ENCODE peak calls at places on chromosomes 7 and 10, in four cellular contexts. V is Caco-2, O is GM06990, K is nephron progenitor cell. F is an unnamed sample.

GRCh38 chr7:74452748-74453320 is 872 bp upstream of the GTF2IRD1 start:
- DNase-seq in V (no peak), O (no peak), K (peak), F (peak)

GRCh38 chr7:103613655-103614642 is 167.9 kb upstream of the SLC26A5 start:
- DNase-seq in K (no peak), V (peak), O (no peak), F (no peak)

GRCh38 chr10:121668336-121669009 is 70.2 kb upstream of the FGFR2 start:
- DNase-seq in O (no peak), V (no peak), K (peak), F (no peak)

GRCh38 chr7:7944619-7945282 is 23.8 kb upstream of the GLCCI1 start:
- DNase-seq in V (no peak), K (no peak), O (peak), F (peak)

GRCh38 chr10:88281592-88282268 is 301.4 kb downstream of the RNLS start:
- DNase-seq in O (no peak), V (no peak), K (no peak), F (no peak)

GRCh38 chr7:5360971-5361370 is 62.7 kb downstream of the TNRC18 start:
- DNase-seq in K (no peak), V (no peak), O (no peak), F (no peak)

GRCh38 chr10:26859241-26860025 is 1.3 kb downstream of the ABI1 start:
- DNase-seq in V (no peak), K (no peak), O (no peak), F (no peak)

GRCh38 chr7:115868369-115868768 is 162.2 kb downstream of the TFEC start:
- DNase-seq in O (no peak), V (no peak), K (no peak), F (no peak)

GRCh38 chr7:29987821-29988317 is 1.7 kb downstream of the SCRN1 start:
- DNase-seq in O (peak), K (no peak), V (peak), F (peak)

GRCh38 chr7:70098133-70098561 is 499.9 kb downstream of the AUTS2 start:
- DNase-seq in V (no peak), K (no peak), O (no peak), F (no peak)

GRCh38 chr7:4738711-4739527 is 36.5 kb upstream of the AP5Z1 start:
- DNase-seq in K (peak), V (peak), O (no peak), F (no peak)

GRCh38 chr7:124783271-124783670 is 17.7 kb upstream of the GPR37 start:
- DNase-seq in K (no peak), V (no peak), O (no peak), F (no peak)

GRCh38 chr10:50417906-50418697 is 166.8 kb upstream of the ASAH2 start:
- DNase-seq in K (peak), O (peak), V (peak), F (peak)

GRCh38 chr10:25933653-25934608 is at the start of gene MYO3A:
- DNase-seq in K (peak), O (peak), V (no peak), F (peak)

DNA sequence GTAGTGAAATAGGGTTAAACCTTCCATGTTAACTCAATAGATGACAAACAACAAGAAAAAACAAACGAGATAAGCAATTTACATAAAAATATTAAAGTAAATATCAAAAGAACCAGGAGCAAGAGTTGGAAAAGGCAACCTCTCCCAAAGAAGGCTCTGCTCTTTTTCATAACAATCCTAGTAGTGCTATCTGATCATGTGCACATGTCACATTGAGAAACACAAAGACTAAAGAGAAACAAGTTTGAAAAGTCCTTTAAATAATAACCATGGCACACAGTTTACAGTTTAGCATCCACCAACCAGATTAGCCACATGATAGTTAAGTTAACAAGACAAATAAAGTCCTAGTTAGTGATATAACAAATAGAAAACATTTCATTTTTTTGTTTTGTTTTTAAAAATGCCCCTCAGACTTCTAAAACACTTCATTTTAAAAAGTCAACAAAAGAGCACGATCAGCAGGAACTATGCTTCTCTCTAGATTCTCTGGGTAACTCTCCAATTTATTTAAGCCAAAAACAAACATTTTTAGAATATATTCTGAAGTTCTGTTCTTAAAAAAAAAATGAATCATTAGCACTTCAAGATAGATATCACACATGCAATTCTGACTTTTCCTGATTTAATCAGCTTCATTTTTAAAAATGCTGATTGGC is 110.4 kb downstream of the PARD3 start:
- DNase-seq in V (no peak), K (no peak), O (no peak), F (no peak)
- TF ChIP-seq CTCF in V (no peak), K (no peak), O (no peak), F (no peak)

GRCh38 chr7:117312593-117312992 is 10.3 kb downstream of the WNT2 start:
- DNase-seq in K (no peak), O (no peak), V (no peak), F (no peak)
- TF ChIP-seq CTCF in K (no peak), O (peak), V (no peak), F (peak)

DNA sequence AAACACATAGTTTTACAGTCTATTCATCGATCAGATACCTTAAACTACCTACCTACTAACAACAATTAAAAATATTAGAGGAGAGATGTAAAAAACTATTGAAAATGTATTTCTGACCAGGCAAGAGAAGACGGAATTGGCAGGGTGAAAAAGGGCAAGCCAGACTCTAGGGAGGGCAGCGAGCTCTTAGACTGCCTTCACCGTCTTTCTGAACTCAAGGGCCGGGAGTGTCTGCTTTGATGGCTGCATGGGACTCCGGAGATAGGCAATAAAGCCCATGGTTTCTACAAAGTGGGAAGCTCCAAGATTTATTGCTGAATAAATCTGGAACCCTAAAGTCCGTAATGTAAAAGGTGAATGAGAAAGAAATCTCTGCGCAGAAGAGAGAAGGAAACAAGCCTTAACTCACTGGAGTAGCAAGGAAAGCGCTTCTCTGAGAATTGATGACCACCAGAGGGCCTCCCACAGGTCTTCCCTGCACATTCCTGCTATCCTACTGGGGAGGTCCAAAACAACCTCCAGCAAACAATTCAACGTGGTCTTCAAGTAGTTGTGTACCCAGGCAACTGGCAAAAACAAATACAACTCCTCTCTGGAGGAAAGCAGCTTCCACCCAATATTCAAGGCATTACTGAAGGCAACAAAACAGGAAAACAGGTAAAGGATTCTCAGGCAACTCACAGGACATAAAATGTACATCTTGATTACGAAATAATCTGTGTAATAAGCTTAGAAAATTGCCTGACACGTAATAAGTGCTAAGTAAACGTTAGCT is 181.3 kb downstream of the SDK1 start:
- DNase-seq in V (peak), O (no peak), K (peak), F (no peak)
- TF ChIP-seq CTCF in V (peak), O (peak), K (peak), F (peak)

GRCh38 chr10:46787321-46787615 is 124.0 kb upstream of the PTPN20 start:
- DNase-seq in O (no peak), K (peak), V (peak), F (peak)
- TF ChIP-seq CTCF in O (no peak), K (no peak), V (peak), F (peak)

DNA sequence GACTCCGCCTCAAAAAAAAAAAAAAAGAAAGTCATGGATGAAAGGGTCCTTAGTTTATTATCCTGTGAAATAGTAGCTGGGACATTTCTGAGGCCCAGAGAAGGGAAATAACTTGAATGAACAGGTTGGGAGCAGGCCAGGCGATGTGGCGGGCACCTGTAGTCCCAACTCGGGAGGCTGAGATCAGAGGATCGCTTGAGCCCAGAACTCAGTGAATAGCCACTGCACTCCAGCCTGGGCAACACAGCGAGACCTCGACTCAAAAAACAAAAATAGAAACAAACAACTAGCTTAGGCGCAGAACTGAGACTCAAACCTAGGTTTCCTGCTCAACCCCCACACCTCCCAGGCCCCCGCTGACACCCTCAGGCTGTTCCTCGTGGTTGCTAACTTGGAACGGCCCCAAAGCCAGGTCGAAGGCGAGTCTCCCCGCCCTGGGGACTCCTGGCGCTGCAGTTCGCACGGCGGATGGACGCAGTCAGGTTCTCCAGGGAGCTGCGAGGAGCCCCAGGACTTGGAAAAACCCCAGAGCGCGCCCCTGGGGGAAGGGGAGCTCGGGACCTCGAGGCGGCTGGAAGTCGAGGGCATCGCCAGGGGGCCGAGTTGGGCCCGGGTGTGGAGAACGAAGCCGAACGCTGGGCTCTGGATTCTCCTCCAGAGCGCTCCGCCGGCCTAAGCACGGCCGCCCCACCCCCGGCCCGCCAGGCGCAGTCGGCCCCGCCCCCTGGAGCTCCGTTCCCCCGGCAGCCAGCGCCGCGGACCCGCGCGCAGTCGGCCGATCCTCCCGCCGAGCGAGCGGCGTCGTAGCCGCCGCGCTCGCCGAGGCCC is at the start of gene STOX1:
- DNase-seq in K (peak), V (peak), O (peak), F (peak)
- TF ChIP-seq CTCF in K (no peak), V (peak), O (peak), F (no peak)

GRCh38 chr7:151012031-151012692 is 12.1 kb downstream of the ATG9B start:
- DNase-seq in O (no peak), K (no peak), V (no peak), F (no peak)

GRCh38 chr7:151014950-151015349 is 9.3 kb downstream of the ATG9B start:
- DNase-seq in V (no peak), O (no peak), K (no peak), F (no peak)

GRCh38 chr7:151012921-151013347 is 11.4 kb downstream of the ATG9B start:
- DNase-seq in V (no peak), K (peak), O (no peak), F (no peak)

GRCh38 chr7:151013356-151013727 is 11.0 kb downstream of the ATG9B start:
- DNase-seq in K (no peak), O (no peak), V (no peak), F (peak)

GRCh38 chr7:151013728-151014497 is 10.4 kb downstream of the ATG9B start:
- DNase-seq in V (peak), O (peak), K (peak), F (peak)
- TF ChIP-seq CTCF in V (no peak), O (peak), K (no peak), F (peak)

DNA sequence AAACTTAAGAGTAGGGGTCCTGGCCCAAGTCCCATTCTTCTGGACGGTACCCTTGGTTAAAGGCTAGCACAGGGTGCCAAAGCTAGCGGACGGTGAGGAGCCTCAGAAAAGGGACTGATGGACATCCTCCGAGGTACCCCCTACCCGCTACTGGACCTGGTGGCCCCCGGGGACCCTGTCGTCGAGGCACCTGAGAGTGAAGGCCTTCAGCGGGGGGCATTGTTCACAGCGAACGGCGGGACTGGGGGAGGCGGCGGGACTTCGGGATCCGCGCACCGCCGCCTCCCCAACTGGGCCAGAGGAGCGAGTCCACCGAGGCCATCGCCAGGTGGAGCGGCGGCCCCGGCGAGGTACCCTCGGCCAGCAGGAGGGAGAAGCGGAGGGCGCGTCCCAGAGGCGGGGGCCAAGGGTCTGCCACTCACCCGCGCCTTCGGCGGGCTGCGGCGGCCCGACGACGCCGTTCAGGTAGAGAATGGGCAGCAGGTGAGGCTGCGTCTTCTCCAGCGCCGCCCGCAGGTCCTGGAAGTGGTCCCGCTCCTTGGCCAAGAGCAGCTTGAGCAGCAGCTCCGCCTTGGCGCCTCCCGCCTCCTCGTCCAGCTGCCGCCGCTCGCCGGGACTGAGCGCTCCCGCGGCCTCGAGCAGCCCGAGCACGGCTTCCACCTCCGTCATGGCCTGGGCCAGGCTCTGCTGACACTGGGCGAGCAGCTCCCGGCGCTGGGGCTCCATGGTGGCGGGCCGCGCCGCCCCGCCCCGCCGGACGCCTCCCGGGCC is 575 bp downstream of the DLG5 start:
- DNase-seq in O (peak), V (peak), K (peak), F (peak)
- TF ChIP-seq CTCF in O (peak), V (no peak), K (no peak), F (no peak)

F was measured in GM13977.